ENCODE peak calls at places on chromosomes 12 and 14, in nine cellular contexts. N, I, F, Y, K, A, S, W and T are unnamed samples.

GRCh38 chr12:49564241-49565118 is 3.5 kb downstream of the MCRS1 start:
- DNase-seq in N (no peak), I (no peak), F (no peak), Y (no peak), K (no peak), A (no peak), S (no peak), W (no peak), T (peak)

GRCh38 chr12:50772470-50772869 is 8.6 kb downstream of the ATF1 start:
- DNase-seq in N (no peak), I (no peak), F (no peak), Y (no peak), K (no peak), A (no peak), S (no peak), W (no peak), T (no peak)

GRCh38 chr14:95519699-95520098 is 3.2 kb upstream of the SYNE3 start:
- DNase-seq in N (peak), I (peak), F (no peak), Y (no peak), K (no peak), A (peak), S (peak), W (no peak), T (no peak)

GRCh38 chr12:68477256-68477655 is 133.4 kb upstream of the RAP1B start:
- DNase-seq in N (no peak), I (no peak), F (no peak), Y (no peak), K (no peak), A (peak), S (no peak), W (no peak), T (no peak)

GRCh38 chr14:51677276-51677675 is 25.6 kb downstream of the FRMD6 start:
- DNase-seq in N (no peak), I (peak), F (no peak), Y (no peak), K (no peak), A (peak), S (no peak), W (no peak), T (no peak)

GRCh38 chr14:74599201-74599809 is 12.7 kb downstream of the LTBP2 start:
- DNase-seq in N (no peak), I (peak), F (no peak), Y (peak), K (no peak), A (no peak), S (no peak), W (no peak), T (no peak)

GRCh38 chr12:32533971-32534590 is 134.7 kb downstream of the FGD4 start:
- DNase-seq in N (peak), I (peak), F (peak), Y (peak), K (peak), A (peak), S (peak), W (no peak), T (no peak)

GRCh38 chr14:38336298-38336697 is 80.4 kb upstream of the CLEC14A start:
- DNase-seq in N (no peak), I (no peak), F (no peak), Y (no peak), K (no peak), A (no peak), S (no peak), W (no peak), T (no peak)

GRCh38 chr12:19223018-19223417 is 93.5 kb downstream of the PLEKHA5 start:
- DNase-seq in N (no peak), I (no peak), F (no peak), Y (no peak), K (no peak), A (no peak), S (no peak), W (no peak), T (no peak)

GRCh38 chr14:100608586-100609330 is 21.5 kb upstream of the BEGAIN start:
- DNase-seq in N (no peak), I (no peak), F (no peak), Y (no peak), K (peak), A (no peak), S (no peak), W (no peak), T (no peak)

GRCh38 chr12:48767047-48767446 is 21.8 kb downstream of the ADCY6 start:
- DNase-seq in N (peak), I (no peak), F (no peak), Y (no peak), K (no peak), A (no peak), S (peak), W (no peak), T (no peak)

GRCh38 chr12:130846386-130846785 is 7.3 kb upstream of the STX2 start:
- DNase-seq in N (no peak), I (no peak), F (no peak), Y (no peak), K (no peak), A (no peak), S (no peak), W (no peak), T (no peak)

GRCh38 chr14:63290741-63291286 is 27.9 kb downstream of the GPHB5 start:
- DNase-seq in N (no peak), I (no peak), F (no peak), Y (no peak), K (no peak), A (peak), S (no peak), W (no peak), T (no peak)

GRCh38 chr12:54136844-54137580 is 51.8 kb downstream of the SMUG1 start:
- DNase-seq in N (no peak), I (no peak), F (no peak), Y (no peak), K (no peak), A (no peak), S (no peak), W (no peak), T (no peak)
- TF ChIP-seq CTCF in N (no peak), I (no peak), F (no peak), Y (no peak), K (no peak), A (no peak), S (no peak), W (no peak), T (no peak)

DNA sequence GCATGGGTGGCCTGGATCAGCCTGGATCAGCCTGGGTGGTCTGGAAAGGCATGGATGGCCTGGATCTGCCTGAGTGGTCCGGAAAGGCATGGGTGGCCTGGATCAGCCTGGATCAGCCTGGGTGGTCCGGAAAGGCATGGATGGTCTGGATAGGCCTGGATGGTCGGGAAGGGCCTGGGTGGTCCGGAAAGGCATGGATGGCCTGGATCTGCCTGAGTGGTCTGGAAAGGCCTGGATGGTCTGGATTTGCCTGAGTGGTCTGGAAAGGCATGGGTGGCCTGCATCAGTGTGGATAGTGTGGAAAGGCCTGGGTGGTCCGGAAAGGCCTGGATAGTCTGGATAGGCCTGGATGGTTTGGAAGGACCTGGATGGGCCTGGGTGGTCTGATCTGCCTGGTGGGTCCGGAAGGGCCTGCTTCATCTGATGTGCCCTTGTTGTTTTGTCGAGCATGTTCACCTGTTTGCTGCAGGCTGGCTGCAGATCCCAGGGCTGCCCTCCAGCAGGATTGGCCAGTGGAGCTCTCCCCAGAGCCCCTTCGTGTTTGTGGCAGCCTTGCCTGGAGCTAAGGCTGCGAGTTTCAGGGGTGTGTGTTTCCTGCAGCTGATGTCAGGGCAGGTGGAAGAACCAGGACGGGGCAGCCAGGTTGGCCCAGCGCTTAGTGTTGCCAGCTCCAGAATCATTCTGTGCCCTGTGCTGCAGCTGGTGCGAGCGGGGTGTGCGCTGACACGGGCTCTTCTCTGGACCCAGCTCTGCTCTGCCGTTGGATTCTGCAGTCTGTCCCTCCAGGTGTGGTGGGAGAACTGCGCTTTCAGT is 19.3 kb upstream of the TEX22 start:
- DNase-seq in N (no peak), I (no peak), F (no peak), Y (no peak), K (no peak), A (no peak), S (no peak), W (no peak), T (no peak)
- H3K4me3 ChIP-seq in N (no peak), I (no peak), F (no peak), Y (no peak), K (no peak), A (no peak), S (no peak), W (no peak), T (no peak)

GRCh38 chr12:80938397-80938796 is 663 bp upstream of the LIN7A start:
- DNase-seq in N (no peak), I (no peak), F (no peak), Y (no peak), K (no peak), A (no peak), S (no peak), W (no peak), T (no peak)

GRCh38 chr12:80935076-80935475 is 2.7 kb downstream of the LIN7A start:
- DNase-seq in N (no peak), I (no peak), F (no peak), Y (no peak), K (no peak), A (no peak), S (no peak), W (no peak), T (no peak)

GRCh38 chr12:80936353-80936641 is 1.4 kb downstream of the LIN7A start:
- DNase-seq in N (no peak), I (no peak), F (no peak), Y (no peak), K (no peak), A (no peak), S (no peak), W (no peak), T (peak)

GRCh38 chr12:80937391-80938238 is at the start of gene LIN7A:
- DNase-seq in N (peak), I (peak), F (no peak), Y (peak), K (peak), A (peak), S (peak), W (no peak), T (peak)

DNA sequence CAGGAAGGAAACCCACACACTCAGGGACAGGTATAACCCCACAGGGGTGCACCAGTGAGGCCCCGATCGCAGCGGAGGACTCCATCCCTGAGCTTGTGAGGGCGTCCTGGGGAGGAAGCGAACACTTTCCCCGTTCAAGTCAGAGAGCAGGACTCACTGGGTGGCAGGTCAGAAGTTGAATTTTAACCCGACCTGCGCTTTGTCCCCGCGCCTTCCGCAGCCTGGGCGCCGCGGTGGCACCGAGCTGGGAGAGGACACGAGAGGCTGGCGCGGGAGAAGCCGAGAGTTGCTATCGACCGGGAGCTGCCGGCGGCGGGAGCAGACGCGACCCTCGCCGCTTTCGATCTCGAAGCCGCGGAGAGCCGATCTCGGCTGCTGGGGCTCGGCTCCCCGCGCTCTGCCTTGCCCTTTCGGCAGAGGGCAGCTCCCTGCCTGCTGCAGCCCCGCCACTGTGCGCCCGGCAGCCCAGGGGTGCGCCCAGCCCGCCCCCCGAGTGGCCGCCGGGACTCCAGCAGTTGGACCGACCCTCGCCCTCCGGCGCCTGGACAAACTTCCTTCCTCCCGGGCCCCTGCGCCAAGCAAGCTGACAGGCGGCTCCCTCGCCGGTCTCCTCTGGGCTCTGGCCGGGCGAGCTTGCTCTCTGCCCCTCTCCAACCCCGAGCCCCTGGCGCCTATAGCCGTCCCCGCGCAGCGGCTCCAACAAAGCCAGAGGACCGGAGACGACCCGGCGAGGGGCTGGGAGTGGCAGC is 918 bp downstream of the LIN7A start:
- DNase-seq in N (peak), I (peak), F (peak), Y (peak), K (peak), A (peak), S (peak), W (peak), T (peak)
- TF ChIP-seq CTCF in N (no peak), I (no peak), F (no peak), Y (no peak), K (no peak), A (no peak), S (no peak), W (no peak), T (no peak)

GRCh38 chr14:91380610-91381371 is 36.8 kb downstream of the CCDC88C start:
- DNase-seq in N (peak), I (peak), F (no peak), Y (no peak), K (no peak), A (peak), S (peak), W (no peak), T (no peak)

GRCh38 chr14:91377700-91378652 is 39.6 kb downstream of the CCDC88C start:
- DNase-seq in N (no peak), I (no peak), F (no peak), Y (no peak), K (no peak), A (no peak), S (no peak), W (no peak), T (no peak)

GRCh38 chr14:91378945-91379932 is 38.4 kb downstream of the CCDC88C start:
- DNase-seq in N (no peak), I (no peak), F (no peak), Y (no peak), K (no peak), A (no peak), S (no peak), W (no peak), T (no peak)

GRCh38 chr14:91381801-91382670 is 35.6 kb downstream of the CCDC88C start:
- DNase-seq in N (no peak), I (no peak), F (no peak), Y (no peak), K (no peak), A (no peak), S (no peak), W (no peak), T (no peak)

DNA sequence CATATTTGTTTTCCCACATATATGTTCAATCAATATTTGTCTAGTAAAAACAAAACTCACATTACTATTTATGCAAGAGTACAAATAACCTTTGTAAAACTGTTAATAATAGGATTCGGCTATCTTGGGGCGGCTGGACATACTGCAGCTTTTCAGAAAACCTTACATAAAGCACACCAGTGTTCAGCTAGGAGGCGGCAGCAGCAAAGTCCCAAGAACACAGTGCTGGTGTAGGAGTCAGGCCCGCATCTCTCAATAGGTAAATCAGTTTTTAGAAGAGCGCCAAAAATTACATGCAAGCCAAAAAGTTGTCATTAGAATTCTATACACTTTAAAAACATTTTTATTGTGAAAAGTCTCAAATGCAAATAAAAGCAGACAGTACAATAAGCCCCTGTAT is 37.5 kb downstream of the CCDC88C start:
- DNase-seq in N (no peak), I (no peak), F (no peak), Y (no peak), K (no peak), A (no peak), S (no peak), W (no peak), T (no peak)
- H3K4me3 ChIP-seq in N (no peak), I (no peak), F (no peak), Y (no peak), K (no peak), A (no peak), S (no peak), W (no peak), T (no peak)

GRCh38 chr14:80979951-80980350 is 24.5 kb downstream of the TSHR start:
- DNase-seq in N (no peak), I (no peak), F (no peak), Y (no peak), K (no peak), A (no peak), S (no peak), W (no peak), T (no peak)

GRCh38 chr14:80978403-80978802 is 23.0 kb downstream of the TSHR start:
- DNase-seq in N (no peak), I (no peak), F (no peak), Y (no peak), K (no peak), A (no peak), S (no peak), W (no peak), T (no peak)

GRCh38 chr14:80973918-80974317 is 18.5 kb downstream of the TSHR start:
- DNase-seq in N (no peak), I (no peak), F (no peak), Y (no peak), K (no peak), A (peak), S (no peak), W (no peak), T (no peak)

GRCh38 chr14:80974338-80975078 is 19.1 kb downstream of the TSHR start:
- DNase-seq in N (no peak), I (peak), F (no peak), Y (no peak), K (no peak), A (peak), S (no peak), W (no peak), T (no peak)

DNA sequence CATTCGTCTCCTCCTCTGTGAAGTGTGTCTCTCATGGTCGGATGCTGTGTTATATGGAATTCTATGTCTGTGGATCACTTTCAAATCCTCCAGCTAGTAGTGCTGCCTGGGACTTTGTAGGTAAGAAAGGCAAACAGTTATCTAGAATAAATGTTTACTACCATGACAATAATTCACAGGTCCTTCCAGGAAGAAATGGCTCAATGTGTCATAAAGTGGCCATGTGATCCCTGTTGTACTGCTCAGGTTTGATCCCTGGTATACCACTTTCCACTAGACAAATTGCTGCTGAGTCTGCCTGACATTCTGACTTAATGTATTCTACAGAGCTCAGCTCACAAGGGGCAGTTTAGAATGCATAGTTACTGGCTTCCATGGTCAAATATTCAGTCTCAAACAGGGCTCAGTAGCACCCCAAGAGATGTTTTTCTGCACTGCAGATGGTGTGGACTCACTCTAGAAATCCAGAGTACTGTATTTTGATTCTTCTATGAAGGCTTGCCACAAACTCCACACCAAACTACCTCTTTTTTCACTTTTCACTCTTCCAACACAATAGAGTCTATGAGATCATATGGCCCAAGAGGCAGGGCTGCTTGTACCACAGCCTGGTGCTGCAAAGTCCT is 21.8 kb downstream of the TSHR start:
- DNase-seq in N (no peak), I (no peak), F (no peak), Y (no peak), K (no peak), A (no peak), S (no peak), W (no peak), T (no peak)
- TF ChIP-seq CTCF in N (no peak), I (peak), F (no peak), Y (no peak), K (no peak), A (no peak), S (no peak), W (peak), T (no peak)

GRCh38 chr12:6444704-6445688 is at the start of gene CD27:
- DNase-seq in N (no peak), I (no peak), F (no peak), Y (no peak), K (no peak), A (no peak), S (no peak), W (no peak), T (no peak)
- H3K4me3 ChIP-seq in N (peak), I (no peak), F (peak), Y (no peak), K (no peak), A (no peak), S (no peak), W (peak), T (no peak)

DNA sequence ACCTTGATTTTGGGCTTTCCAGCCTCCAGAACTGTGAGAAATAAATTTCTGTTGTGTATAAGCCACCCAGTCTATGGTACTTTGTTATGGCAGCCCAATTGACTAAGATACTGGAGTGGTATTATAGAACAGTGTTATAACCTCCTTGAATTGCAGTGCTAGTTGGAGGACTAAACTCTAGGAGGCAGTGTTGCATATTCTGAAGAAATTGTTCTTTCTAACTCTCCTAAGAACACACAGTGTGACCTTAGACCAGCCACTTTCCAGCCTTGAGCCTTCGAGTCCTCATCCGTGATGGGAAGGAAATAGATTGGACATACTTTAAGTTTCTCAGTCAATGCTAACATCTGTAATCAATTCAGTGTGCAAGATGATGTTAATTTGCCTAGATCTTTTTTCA is 22.4 kb upstream of the LRRC10 start:
- DNase-seq in N (no peak), I (no peak), F (no peak), Y (no peak), K (no peak), A (no peak), S (no peak), W (no peak), T (no peak)
- TF ChIP-seq CTCF in N (no peak), I (peak), F (no peak), Y (no peak), K (no peak), A (no peak), S (no peak), W (peak), T (no peak)

GRCh38 chr12:108642899-108643654 is 9.4 kb upstream of the SELPLG start:
- DNase-seq in N (no peak), I (no peak), F (no peak), Y (no peak), K (no peak), A (no peak), S (no peak), W (no peak), T (no peak)
- H3K4me3 ChIP-seq in N (no peak), I (no peak), F (no peak), Y (no peak), K (no peak), A (no peak), S (no peak), W (no peak), T (no peak)